ENCODE peak calls at places on chromosomes 6 and 20, in ten cellular contexts. H is midbrain; N is germinal center; M is fibroblast of the aortic adventitia; G is SK-N-MC; F is GM13976; X is activated gamma-delta T cell; U is T-helper 17 cell; Q is effector CD4-positive, alpha-beta T cell; O is COR-L47. Z is an unnamed sample.

GRCh38 chr6:39228111-39228971 is 934 bp downstream of the KCNK5 start:
- DNase-seq in H (no peak), N (no peak), M (no peak), G (no peak), F (no peak), X (no peak), U (no peak), Q (no peak), O (no peak), Z (no peak)

GRCh38 chr20:36860811-36861624 is 14.9 kb upstream of the TLDC2 start:
- DNase-seq in H (no peak), N (no peak), M (no peak), G (no peak), F (no peak), X (no peak), U (no peak), Q (no peak), O (no peak), Z (no peak)

GRCh38 chr6:63565058-63565726 is 7.1 kb upstream of the LOC128125822 start:
- DNase-seq in H (no peak), N (no peak), M (no peak), G (no peak), F (no peak), X (no peak), U (no peak), Q (no peak), O (no peak), Z (no peak)

GRCh38 chr20:17394411-17394810 is 136.8 kb downstream of the BFSP1 start:
- DNase-seq in H (no peak), N (no peak), M (no peak), G (no peak), F (no peak), X (no peak), U (no peak), Q (no peak), O (no peak), Z (no peak)

GRCh38 chr6:43917878-43918382 is 147.9 kb downstream of the VEGFA start:
- DNase-seq in H (no peak), N (no peak), M (peak), G (no peak), F (no peak), X (no peak), U (no peak), Q (no peak), O (no peak), Z (peak)

GRCh38 chr6:38603966-38604365 is 35.8 kb downstream of the BTBD9 start:
- DNase-seq in H (no peak), N (no peak), M (peak), G (no peak), F (no peak), X (no peak), U (no peak), Q (no peak), O (no peak), Z (peak)

GRCh38 chr6:42507195-42507594 is 55.5 kb upstream of the TRERF1 start:
- DNase-seq in H (no peak), N (no peak), M (no peak), G (no peak), F (no peak), X (no peak), U (no peak), Q (no peak), O (no peak), Z (no peak)

GRCh38 chr6:12890171-12890790 is 173.7 kb downstream of the PHACTR1 start:
- DNase-seq in H (no peak), N (peak), M (no peak), G (no peak), F (no peak), X (no peak), U (no peak), Q (no peak), O (no peak), Z (no peak)

GRCh38 chr20:4482378-4482777 is 239.3 kb upstream of the PRND start:
- DNase-seq in H (no peak), N (no peak), M (no peak), G (no peak), F (no peak), X (no peak), U (no peak), Q (no peak), O (no peak), Z (no peak)

GRCh38 chr6:147132889-147133288 is 71.3 kb upstream of the STXBP5 start:
- DNase-seq in H (no peak), N (no peak), M (peak), G (no peak), F (no peak), X (no peak), U (no peak), Q (no peak), O (no peak), Z (peak)

GRCh38 chr20:12252793-12253192 is 335.1 kb downstream of the BTBD3 start:
- DNase-seq in H (no peak), N (no peak), M (no peak), G (no peak), F (no peak), X (no peak), U (no peak), Q (no peak), O (no peak), Z (no peak)

GRCh38 chr6:50819527-50819905 is 845 bp downstream of the TFAP2B start:
- DNase-seq in H (no peak), N (no peak), M (no peak), G (no peak), F (no peak), X (no peak), U (no peak), Q (no peak), O (no peak), Z (peak)

GRCh38 chr6:148874698-148875293 is 128.0 kb downstream of the UST start:
- DNase-seq in H (no peak), N (no peak), M (peak), G (no peak), F (no peak), X (no peak), U (no peak), Q (no peak), O (peak), Z (no peak)

GRCh38 chr20:38649275-38649891 is 47.8 kb downstream of the ARHGAP40 start:
- DNase-seq in H (peak), N (no peak), M (peak), G (no peak), F (peak), X (no peak), U (no peak), Q (no peak), O (peak), Z (peak)

GRCh38 chr6:32092760-32093497 is 16.2 kb downstream of the TNXB start:
- DNase-seq in H (peak), N (no peak), M (peak), G (no peak), F (no peak), X (no peak), U (no peak), Q (no peak), O (no peak), Z (peak)

GRCh38 chr6:128763599-128764300 is 119.2 kb upstream of the LAMA2 start:
- DNase-seq in H (no peak), N (no peak), M (no peak), G (no peak), F (no peak), X (no peak), U (no peak), Q (no peak), O (no peak), Z (no peak)

GRCh38 chr20:6395695-6396094 is 272.9 kb upstream of the FERMT1 start:
- DNase-seq in H (no peak), N (no peak), M (no peak), G (no peak), F (no peak), X (no peak), U (no peak), Q (no peak), O (peak), Z (no peak)

GRCh38 chr20:39066464-39066863 is 104.3 kb downstream of the DHX35 start:
- DNase-seq in H (no peak), N (no peak), M (no peak), G (no peak), F (no peak), X (no peak), U (no peak), Q (no peak), O (peak), Z (no peak)

GRCh38 chr6:68458447-68458846 is 176.6 kb upstream of the ADGRB3 start:
- DNase-seq in H (no peak), N (no peak), M (no peak), G (no peak), F (no peak), X (no peak), U (no peak), Q (no peak), O (no peak), Z (no peak)

GRCh38 chr6:31834704-31835375 is 7.3 kb downstream of the HSPA1B start:
- DNase-seq in H (peak), N (peak), M (peak), G (no peak), F (peak), X (peak), U (peak), Q (peak), O (peak), Z (peak)

GRCh38 chr20:17709361-17710293 is 9.9 kb downstream of the BANF2 start:
- DNase-seq in H (no peak), N (no peak), M (no peak), G (no peak), F (no peak), X (no peak), U (no peak), Q (no peak), O (no peak), Z (no peak)

GRCh38 chr6:12174878-12175277 is 115.3 kb upstream of the EDN1 start:
- DNase-seq in H (no peak), N (no peak), M (peak), G (no peak), F (no peak), X (no peak), U (no peak), Q (no peak), O (no peak), Z (no peak)

GRCh38 chr6:110951986-110952794 is 6.3 kb upstream of the GTF3C6 start:
- DNase-seq in H (no peak), N (no peak), M (peak), G (no peak), F (no peak), X (no peak), U (no peak), Q (no peak), O (no peak), Z (peak)

GRCh38 chr6:150544793-150545192 is 54.9 kb upstream of the PLEKHG1 start:
- DNase-seq in H (no peak), N (no peak), M (no peak), G (no peak), F (no peak), X (no peak), U (no peak), Q (no peak), O (no peak), Z (no peak)

GRCh38 chr6:128507337-128508310 is 12.8 kb downstream of the PTPRK start:
- DNase-seq in H (peak), N (no peak), M (peak), G (no peak), F (no peak), X (no peak), U (no peak), Q (no peak), O (no peak), Z (peak)

GRCh38 chr6:159828074-159828473 is 28.0 kb downstream of the PNLDC1 start:
- DNase-seq in H (no peak), N (no peak), M (peak), G (no peak), F (no peak), X (no peak), U (no peak), Q (no peak), O (no peak), Z (no peak)

GRCh38 chr6:49552596-49552995 is 2.1 kb downstream of the C6orf141 start:
- DNase-seq in H (no peak), N (no peak), M (no peak), G (no peak), F (no peak), X (no peak), U (no peak), Q (no peak), O (no peak), Z (no peak)

GRCh38 chr6:148509789-148510581 is 167.3 kb downstream of the SASH1 start:
- DNase-seq in H (no peak), N (no peak), M (peak), G (peak), F (peak), X (no peak), U (no peak), Q (no peak), O (peak), Z (peak)

GRCh38 chr6:89972024-89972381 is 77.7 kb downstream of the GJA10 start:
- DNase-seq in H (no peak), N (no peak), M (no peak), G (no peak), F (no peak), X (no peak), U (no peak), Q (no peak), O (no peak), Z (no peak)

GRCh38 chr6:12602951-12603710 is 113.4 kb upstream of the PHACTR1 start:
- DNase-seq in H (peak), N (no peak), M (peak), G (no peak), F (no peak), X (no peak), U (no peak), Q (no peak), O (peak), Z (peak)

GRCh38 chr6:158830736-158831135 is 11.6 kb upstream of the EZR start:
- DNase-seq in H (no peak), N (no peak), M (no peak), G (no peak), F (no peak), X (no peak), U (no peak), Q (no peak), O (no peak), Z (no peak)

GRCh38 chr6:128098000-128098581 is 197.2 kb upstream of the THEMIS start:
- DNase-seq in H (no peak), N (no peak), M (peak), G (no peak), F (no peak), X (no peak), U (no peak), Q (no peak), O (no peak), Z (no peak)

GRCh38 chr6:129353067-129353466 is 356.9 kb downstream of the ARHGAP18 start:
- DNase-seq in H (no peak), N (no peak), M (no peak), G (no peak), F (no peak), X (no peak), U (no peak), Q (no peak), O (no peak), Z (no peak)

GRCh38 chr6:151071295-151071694 is 168.5 kb upstream of the AKAP12 start:
- DNase-seq in H (no peak), N (no peak), M (peak), G (no peak), F (no peak), X (no peak), U (no peak), Q (no peak), O (no peak), Z (peak)

GRCh38 chr6:4861564-4861963 is 85.4 kb downstream of the CDYL start:
- DNase-seq in H (no peak), N (no peak), M (no peak), G (no peak), F (no peak), X (no peak), U (no peak), Q (no peak), O (no peak), Z (no peak)

GRCh38 chr6:116596815-116597214 is 19.5 kb upstream of the RSPH4A start:
- DNase-seq in H (no peak), N (no peak), M (peak), G (peak), F (no peak), X (no peak), U (no peak), Q (no peak), O (no peak), Z (peak)

GRCh38 chr20:33922224-33922623 is 71.5 kb upstream of the RALY start:
- DNase-seq in H (no peak), N (no peak), M (no peak), G (no peak), F (no peak), X (no peak), U (no peak), Q (no peak), O (no peak), Z (no peak)

GRCh38 chr6:137315081-137315480 is 95.9 kb upstream of the IFNGR1 start:
- DNase-seq in H (no peak), N (no peak), M (no peak), G (no peak), F (no peak), X (no peak), U (no peak), Q (no peak), O (no peak), Z (no peak)

GRCh38 chr20:62010551-62011402 is 54.9 kb downstream of the TAF4 start:
- DNase-seq in H (peak), N (peak), M (peak), G (no peak), F (peak), X (no peak), U (peak), Q (peak), O (peak), Z (peak)

GRCh38 chr6:161869491-161869890 is 595.6 kb upstream of the AGPAT4 start:
- DNase-seq in H (no peak), N (no peak), M (no peak), G (no peak), F (no peak), X (no peak), U (no peak), Q (no peak), O (no peak), Z (no peak)

Z was measured in GM03348.